ENCODE peak calls at places on chromosomes 1 and 21, in seven cellular contexts. One of them, this sample, is unnamed.

GRCh38 chr1:113946668-113947387 is 17.7 kb downstream of the HIPK1 start:
- DNase-seq in IMR-90: peak; percentile 22
- DNase-seq in thyroid gland: no peak
- DNase-seq in K562: no peak
- DNase-seq in colonic mucosa: no peak
- DNase-seq in esophagus squamous epithelium: no peak
- DNase-seq in cardiac muscle cell: peak; percentile 58
- DNase-seq in this sample: no peak

GRCh38 chr1:68232354-68233148 is at the start of gene WLS:
- DNase-seq in IMR-90: peak; percentile 80
- DNase-seq in thyroid gland: peak; percentile 79
- DNase-seq in K562: no peak
- DNase-seq in colonic mucosa: peak; percentile 87
- DNase-seq in esophagus squamous epithelium: no peak
- DNase-seq in cardiac muscle cell: peak; percentile 92
- DNase-seq in this sample: peak; percentile 93

GRCh38 chr1:224182057-224182865 is 779 bp upstream of the DEGS1 start:
- DNase-seq in IMR-90: no peak
- DNase-seq in thyroid gland: peak; percentile 45
- DNase-seq in K562: no peak
- DNase-seq in colonic mucosa: peak; percentile 24
- DNase-seq in esophagus squamous epithelium: no peak
- DNase-seq in cardiac muscle cell: no peak
- DNase-seq in this sample: no peak

GRCh38 chr1:236002025-236002390 is 62.9 kb downstream of the NID1 start:
- DNase-seq in IMR-90: no peak
- DNase-seq in thyroid gland: no peak
- DNase-seq in K562: no peak
- DNase-seq in colonic mucosa: peak; percentile 35
- DNase-seq in esophagus squamous epithelium: no peak
- DNase-seq in cardiac muscle cell: no peak
- DNase-seq in this sample: no peak

GRCh38 chr1:182111496-182111895 is 50.0 kb upstream of the ZNF648 start:
- DNase-seq in IMR-90: no peak
- DNase-seq in thyroid gland: peak; percentile 93
- DNase-seq in K562: no peak
- DNase-seq in colonic mucosa: peak; percentile 42
- DNase-seq in esophagus squamous epithelium: no peak
- DNase-seq in cardiac muscle cell: no peak
- DNase-seq in this sample: peak; percentile 53

GRCh38 chr1:243487036-243487648 is 231.3 kb downstream of the SDCCAG8 start:
- DNase-seq in IMR-90: no peak
- DNase-seq in thyroid gland: no peak
- DNase-seq in K562: no peak
- DNase-seq in colonic mucosa: no peak
- DNase-seq in esophagus squamous epithelium: no peak
- DNase-seq in cardiac muscle cell: no peak
- DNase-seq in this sample: no peak

GRCh38 chr1:47388548-47389238 is 27.4 kb upstream of the FOXE3 start:
- DNase-seq in IMR-90: peak; percentile 67
- DNase-seq in thyroid gland: peak; percentile 57
- DNase-seq in K562: peak; percentile 78
- DNase-seq in colonic mucosa: peak; percentile 86
- DNase-seq in esophagus squamous epithelium: no peak
- DNase-seq in cardiac muscle cell: peak; percentile 64
- DNase-seq in this sample: no peak

GRCh38 chr1:175433586-175434267 is 241.2 kb upstream of the KIAA0040 start:
- DNase-seq in IMR-90: no peak
- DNase-seq in thyroid gland: no peak
- DNase-seq in K562: no peak
- DNase-seq in colonic mucosa: no peak
- DNase-seq in esophagus squamous epithelium: no peak
- DNase-seq in cardiac muscle cell: no peak
- DNase-seq in this sample: no peak

GRCh38 chr1:37797750-37798345 is 4.2 kb downstream of the MANEAL start:
- DNase-seq in IMR-90: peak; percentile 74
- DNase-seq in thyroid gland: no peak
- DNase-seq in K562: no peak
- DNase-seq in colonic mucosa: no peak
- DNase-seq in esophagus squamous epithelium: no peak
- DNase-seq in cardiac muscle cell: no peak
- DNase-seq in this sample: no peak

GRCh38 chr21:44370027-44370735 is 16.8 kb downstream of the TRPM2 start:
- DNase-seq in IMR-90: peak; percentile 7
- DNase-seq in thyroid gland: peak; percentile 15
- DNase-seq in K562: peak; percentile 70
- DNase-seq in colonic mucosa: no peak
- DNase-seq in esophagus squamous epithelium: no peak
- DNase-seq in cardiac muscle cell: peak; percentile 82
- DNase-seq in this sample: no peak

GRCh38 chr1:219577331-219577730 is 35.6 kb downstream of the ZC3H11B start:
- DNase-seq in IMR-90: no peak
- DNase-seq in thyroid gland: no peak
- DNase-seq in K562: no peak
- DNase-seq in colonic mucosa: no peak
- DNase-seq in esophagus squamous epithelium: no peak
- DNase-seq in cardiac muscle cell: no peak
- DNase-seq in this sample: no peak

GRCh38 chr1:89641781-89642180 is 8.9 kb downstream of the LRRC8C start:
- DNase-seq in IMR-90: no peak
- DNase-seq in thyroid gland: no peak
- DNase-seq in K562: no peak
- DNase-seq in colonic mucosa: no peak
- DNase-seq in esophagus squamous epithelium: no peak
- DNase-seq in cardiac muscle cell: no peak
- DNase-seq in this sample: no peak

GRCh38 chr1:147892216-147892615 is 10.4 kb upstream of the GJA8 start:
- DNase-seq in IMR-90: no peak
- DNase-seq in thyroid gland: peak; percentile 8
- DNase-seq in K562: no peak
- DNase-seq in colonic mucosa: no peak
- DNase-seq in esophagus squamous epithelium: no peak
- DNase-seq in cardiac muscle cell: peak; percentile 51
- DNase-seq in this sample: peak; percentile 47

GRCh38 chr1:11156958-11157357 is 32.2 kb upstream of the ANGPTL7 start:
- DNase-seq in IMR-90: no peak
- DNase-seq in thyroid gland: no peak
- DNase-seq in K562: no peak
- DNase-seq in colonic mucosa: no peak
- DNase-seq in esophagus squamous epithelium: no peak
- DNase-seq in cardiac muscle cell: no peak
- DNase-seq in this sample: no peak

GRCh38 chr1:151189638-151190445 is at the start of gene VPS72:
- DNase-seq in IMR-90: peak; percentile 88
- DNase-seq in thyroid gland: peak; percentile 86
- DNase-seq in K562: peak; percentile 91
- DNase-seq in colonic mucosa: peak; percentile 92
- DNase-seq in esophagus squamous epithelium: peak; percentile 45
- DNase-seq in cardiac muscle cell: peak; percentile 93
- DNase-seq in this sample: peak; percentile 84

GRCh38 chr21:33377221-33377620 is 26.0 kb upstream of the IFNGR2 start:
- DNase-seq in IMR-90: no peak
- DNase-seq in thyroid gland: no peak
- DNase-seq in K562: no peak
- DNase-seq in colonic mucosa: no peak
- DNase-seq in esophagus squamous epithelium: no peak
- DNase-seq in cardiac muscle cell: no peak
- DNase-seq in this sample: no peak

GRCh38 chr21:33378081-33378480 is 25.1 kb upstream of the IFNGR2 start:
- DNase-seq in IMR-90: no peak
- DNase-seq in thyroid gland: no peak
- DNase-seq in K562: no peak
- DNase-seq in colonic mucosa: no peak
- DNase-seq in esophagus squamous epithelium: no peak
- DNase-seq in cardiac muscle cell: no peak
- DNase-seq in this sample: no peak

GRCh38 chr21:33384851-33385331 is 18.3 kb upstream of the IFNGR2 start:
- DNase-seq in IMR-90: peak; percentile 43
- DNase-seq in thyroid gland: no peak
- DNase-seq in K562: no peak
- DNase-seq in colonic mucosa: no peak
- DNase-seq in esophagus squamous epithelium: no peak
- DNase-seq in cardiac muscle cell: no peak
- DNase-seq in this sample: no peak

GRCh38 chr21:33383056-33383888 is 19.9 kb upstream of the IFNGR2 start:
- DNase-seq in IMR-90: peak; percentile 94
- DNase-seq in thyroid gland: peak; percentile 20
- DNase-seq in K562: peak; percentile 37
- DNase-seq in colonic mucosa: peak; percentile 64
- DNase-seq in esophagus squamous epithelium: peak; percentile 48
- DNase-seq in cardiac muscle cell: peak; percentile 6
- DNase-seq in this sample: peak; percentile 54

DNA sequence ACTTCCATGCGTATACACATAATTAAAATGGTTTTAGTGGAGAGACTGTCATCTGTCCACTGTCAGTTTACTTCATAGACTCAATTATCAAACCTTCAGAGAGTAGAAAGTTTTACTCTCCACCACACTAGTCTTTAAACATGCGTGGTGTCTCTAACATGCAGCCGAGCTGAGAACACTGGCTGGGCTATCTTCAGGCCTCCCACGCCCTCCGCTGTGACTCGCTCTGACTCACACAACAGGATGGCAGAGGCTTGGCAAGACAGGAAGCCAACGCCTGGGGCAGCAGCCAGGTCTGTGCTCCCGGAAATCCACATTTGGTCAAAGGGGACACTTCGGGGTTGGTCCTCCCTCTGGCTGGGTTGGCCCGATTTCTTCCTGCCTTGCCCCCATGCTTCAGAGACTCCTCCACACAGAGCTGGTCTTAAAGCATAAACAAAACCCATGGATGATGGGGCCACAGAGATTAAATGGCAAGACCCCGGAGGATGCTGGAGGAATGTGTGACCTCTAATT is 22.7 kb upstream of the IFNGR2 start:
- DNase-seq in IMR-90: peak; percentile 96
- DNase-seq in thyroid gland: peak; percentile 57
- DNase-seq in K562: peak; percentile 44
- DNase-seq in colonic mucosa: peak; percentile 89
- DNase-seq in esophagus squamous epithelium: peak; percentile 86
- DNase-seq in cardiac muscle cell: no peak
- DNase-seq in this sample: peak; percentile 96
- H3K4me3 ChIP-seq in IMR-90: no peak overlapping the region
- H3K4me3 ChIP-seq in thyroid gland: no peak overlapping the region
- H3K4me3 ChIP-seq in K562: no peak overlapping the region
- H3K4me3 ChIP-seq in colonic mucosa: no peak overlapping the region
- H3K4me3 ChIP-seq in esophagus squamous epithelium: no peak overlapping the region
- H3K4me3 ChIP-seq in cardiac muscle cell: no peak overlapping the region
- H3K4me3 ChIP-seq in this sample: no peak overlapping the region

GRCh38 chr1:90989990-90990389 is 31.8 kb downstream of the ZNF644 start:
- DNase-seq in IMR-90: no peak
- DNase-seq in thyroid gland: no peak
- DNase-seq in K562: no peak
- DNase-seq in colonic mucosa: no peak
- DNase-seq in esophagus squamous epithelium: no peak
- DNase-seq in cardiac muscle cell: no peak
- DNase-seq in this sample: no peak

GRCh38 chr1:90994461-90994860 is 27.4 kb downstream of the ZNF644 start:
- DNase-seq in IMR-90: no peak
- DNase-seq in thyroid gland: no peak
- DNase-seq in K562: no peak
- DNase-seq in colonic mucosa: no peak
- DNase-seq in esophagus squamous epithelium: no peak
- DNase-seq in cardiac muscle cell: no peak
- DNase-seq in this sample: no peak

GRCh38 chr1:90990779-90991178 is 31.1 kb downstream of the ZNF644 start:
- DNase-seq in IMR-90: no peak
- DNase-seq in thyroid gland: no peak
- DNase-seq in K562: no peak
- DNase-seq in colonic mucosa: no peak
- DNase-seq in esophagus squamous epithelium: no peak
- DNase-seq in cardiac muscle cell: no peak
- DNase-seq in this sample: no peak

GRCh38 chr1:90995495-90995894 is 26.3 kb downstream of the ZNF644 start:
- DNase-seq in IMR-90: peak; percentile 8
- DNase-seq in thyroid gland: no peak
- DNase-seq in K562: no peak
- DNase-seq in colonic mucosa: no peak
- DNase-seq in esophagus squamous epithelium: no peak
- DNase-seq in cardiac muscle cell: no peak
- DNase-seq in this sample: no peak

GRCh38 chr1:90993245-90993644 is 28.6 kb downstream of the ZNF644 start:
- DNase-seq in IMR-90: no peak
- DNase-seq in thyroid gland: no peak
- DNase-seq in K562: no peak
- DNase-seq in colonic mucosa: no peak
- DNase-seq in esophagus squamous epithelium: no peak
- DNase-seq in cardiac muscle cell: no peak
- DNase-seq in this sample: no peak
- H3K9me3 ChIP-seq in IMR-90: peaks cover 9% of the 10 kb centered on the region
- H3K9me3 ChIP-seq in thyroid gland: no peaks in the 10 kb centered on the region
- H3K9me3 ChIP-seq in K562: peaks cover 4% of the 10 kb centered on the region
- H3K9me3 ChIP-seq in colonic mucosa: no peaks in the 10 kb centered on the region
- H3K9me3 ChIP-seq in esophagus squamous epithelium: no peaks in the 10 kb centered on the region
- H3K9me3 ChIP-seq in cardiac muscle cell: no peaks in the 10 kb centered on the region
- H3K9me3 ChIP-seq in this sample: no peaks in the 10 kb centered on the region

DNA sequence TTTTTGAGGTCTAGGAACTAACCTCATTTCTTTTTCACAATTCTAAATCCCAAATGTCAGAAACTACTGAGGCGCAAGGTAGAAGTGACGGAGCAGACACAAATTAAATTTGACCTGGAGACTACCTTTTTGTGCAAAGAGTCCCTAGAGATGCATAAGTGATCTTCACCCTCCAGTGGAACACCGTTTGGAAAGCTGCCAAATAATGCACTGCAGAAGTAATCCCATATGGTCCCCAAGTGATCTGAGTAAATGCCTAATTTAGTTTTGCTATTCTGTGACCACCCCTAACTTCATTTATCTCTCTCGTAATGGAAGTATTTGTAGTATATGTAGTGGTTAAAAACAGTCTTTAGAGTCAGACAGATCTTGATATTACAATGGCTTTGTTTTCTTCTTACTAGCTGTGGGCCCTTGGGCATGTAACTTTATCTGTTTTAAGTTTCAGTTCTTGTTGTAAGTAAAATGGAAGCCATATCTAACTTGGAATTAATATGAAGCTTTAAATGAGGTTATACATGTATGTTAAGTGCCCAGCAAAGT is 70.4 kb upstream of the IPO9 start:
- DNase-seq in IMR-90: no peak
- DNase-seq in thyroid gland: no peak
- DNase-seq in K562: no peak
- DNase-seq in colonic mucosa: no peak
- DNase-seq in esophagus squamous epithelium: no peak
- DNase-seq in cardiac muscle cell: no peak
- DNase-seq in this sample: no peak
- H3K27me3 ChIP-seq in IMR-90: no peaks in the 10 kb centered on the region
- H3K27me3 ChIP-seq in thyroid gland: no peaks in the 10 kb centered on the region
- H3K27me3 ChIP-seq in K562: peaks cover 4% of the 10 kb centered on the region
- H3K27me3 ChIP-seq in colonic mucosa: no peaks in the 10 kb centered on the region
- H3K27me3 ChIP-seq in esophagus squamous epithelium: no peaks in the 10 kb centered on the region
- H3K27me3 ChIP-seq in cardiac muscle cell: no peaks in the 10 kb centered on the region
- H3K27me3 ChIP-seq in this sample: no peaks in the 10 kb centered on the region

DNA sequence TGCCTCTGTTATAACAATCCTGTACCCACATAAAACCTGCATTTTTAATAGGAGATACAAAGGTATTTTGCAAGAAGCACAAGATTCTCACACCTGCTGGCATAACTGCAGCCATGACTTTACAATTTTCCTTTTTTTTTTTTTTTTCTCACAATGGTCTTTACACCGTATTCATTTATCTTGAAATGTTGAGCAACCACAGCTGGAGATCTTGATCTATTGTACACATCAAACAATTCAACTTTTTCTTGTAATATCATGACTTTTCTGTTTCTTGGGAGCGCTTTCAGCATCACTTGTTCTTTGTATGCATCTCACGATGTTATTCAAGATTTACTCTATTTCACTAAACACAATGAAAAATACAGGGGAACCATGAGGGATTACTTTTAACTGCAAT is 651.4 kb downstream of the KCNT2 start:
- DNase-seq in IMR-90: no peak
- DNase-seq in thyroid gland: no peak
- DNase-seq in K562: no peak
- DNase-seq in colonic mucosa: no peak
- DNase-seq in esophagus squamous epithelium: no peak
- DNase-seq in cardiac muscle cell: no peak
- DNase-seq in this sample: no peak
- H3K4me3 ChIP-seq in IMR-90: no peak overlapping the region
- H3K4me3 ChIP-seq in thyroid gland: no peak overlapping the region
- H3K4me3 ChIP-seq in K562: no peak overlapping the region
- H3K4me3 ChIP-seq in colonic mucosa: no peak overlapping the region
- H3K4me3 ChIP-seq in esophagus squamous epithelium: no peak overlapping the region
- H3K4me3 ChIP-seq in cardiac muscle cell: no peak overlapping the region
- H3K4me3 ChIP-seq in this sample: no peak overlapping the region